ENCODE peak calls at places on chromosomes 13 and 19, in seven cellular contexts. Y is IMR-90, B is K562, F is HepG2, D is A549, J is SK-N-SH, E is GM12878. X is an unnamed sample.

GRCh38 chr19:58569191-58569942 is 3.8 kb downstream of the MZF1 start:
- DNase-seq in Y (no peak), B (no peak), F (no peak), D (no peak), J (no peak), E (no peak), X (no peak)

GRCh38 chr19:1255186-1256161 is 7.1 kb downstream of the MIDN start:
- DNase-seq in Y (no peak), B (no peak), F (no peak), D (no peak), J (no peak), E (no peak), X (no peak)

GRCh38 chr19:16121967-16122366 is 10.3 kb downstream of the RAB8A start:
- DNase-seq in Y (no peak), B (no peak), F (no peak), D (no peak), J (no peak), E (no peak), X (no peak)

GRCh38 chr13:113884821-113885220 is 20.9 kb upstream of the GAS6 start:
- DNase-seq in Y (no peak), B (no peak), F (no peak), D (no peak), J (no peak), E (no peak), X (no peak)

GRCh38 chr13:34208326-34208725 is 390.4 kb downstream of the RFC3 start:
- DNase-seq in Y (peak), B (no peak), F (no peak), D (no peak), J (no peak), E (no peak), X (no peak)

GRCh38 chr19:1312732-1313694 is 27.3 kb downstream of the EFNA2 start:
- DNase-seq in Y (peak), B (no peak), F (no peak), D (peak), J (no peak), E (no peak), X (no peak)

GRCh38 chr19:17125052-17125727 is 49.6 kb downstream of the MYO9B start:
- DNase-seq in Y (peak), B (no peak), F (no peak), D (no peak), J (no peak), E (peak), X (no peak)

GRCh38 chr19:13366529-13367143 is 139.6 kb downstream of the CACNA1A start:
- DNase-seq in Y (peak), B (peak), F (no peak), D (peak), J (peak), E (no peak), X (peak)

GRCh38 chr19:34317311-34317927 is 47.6 kb upstream of the GPI start:
- DNase-seq in Y (no peak), B (peak), F (no peak), D (no peak), J (no peak), E (no peak), X (no peak)

GRCh38 chr19:18939922-18940775 is 868 bp downstream of the HOMER3 start:
- DNase-seq in Y (peak), B (no peak), F (no peak), D (peak), J (peak), E (no peak), X (peak)

GRCh38 chr13:80408270-80408669 is 67.3 kb upstream of the SPRY2 start:
- DNase-seq in Y (no peak), B (peak), F (no peak), D (no peak), J (no peak), E (no peak), X (no peak)

GRCh38 chr13:99351772-99352171 is 44.6 kb upstream of the GPR183 start:
- DNase-seq in Y (no peak), B (no peak), F (no peak), D (no peak), J (no peak), E (no peak), X (peak)

GRCh38 chr13:43573361-43573740 is 213.4 kb downstream of the ENOX1 start:
- DNase-seq in Y (no peak), B (no peak), F (no peak), D (no peak), J (no peak), E (no peak), X (no peak)

GRCh38 chr19:47152205-47152604 is 21.6 kb downstream of the SAE1 start:
- DNase-seq in Y (no peak), B (no peak), F (no peak), D (no peak), J (no peak), E (no peak), X (no peak)
- TF ChIP-seq RFX5 in Y (no peak), B (no peak), F (no peak), D (no peak), J (no peak), E (no peak), X (no peak)

DNA sequence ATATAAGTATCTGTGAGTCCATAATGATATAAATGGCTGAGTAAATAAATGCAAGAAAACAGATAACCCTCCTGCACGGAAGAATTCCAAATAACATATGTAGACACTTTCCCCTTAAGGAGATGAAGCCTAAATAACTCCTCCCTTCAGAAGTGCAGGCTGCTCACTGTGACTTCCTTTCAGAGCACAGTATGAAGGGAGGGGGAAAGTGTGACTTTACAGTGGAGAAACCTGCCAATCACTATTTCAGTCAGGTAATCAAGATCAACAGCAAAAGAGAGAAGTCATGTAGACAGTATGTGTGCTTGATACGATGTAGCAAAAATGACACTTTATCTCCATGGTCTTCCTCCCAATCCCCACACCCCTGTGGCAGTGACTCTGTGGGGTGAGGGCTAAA is 7.1 kb downstream of the GGACT start:
- DNase-seq in Y (no peak), B (no peak), F (no peak), D (no peak), J (no peak), E (no peak), X (no peak)
- TF ChIP-seq RFX5 in Y (no peak), B (no peak), F (no peak), D (no peak), J (no peak), E (no peak), X (no peak)

DNA sequence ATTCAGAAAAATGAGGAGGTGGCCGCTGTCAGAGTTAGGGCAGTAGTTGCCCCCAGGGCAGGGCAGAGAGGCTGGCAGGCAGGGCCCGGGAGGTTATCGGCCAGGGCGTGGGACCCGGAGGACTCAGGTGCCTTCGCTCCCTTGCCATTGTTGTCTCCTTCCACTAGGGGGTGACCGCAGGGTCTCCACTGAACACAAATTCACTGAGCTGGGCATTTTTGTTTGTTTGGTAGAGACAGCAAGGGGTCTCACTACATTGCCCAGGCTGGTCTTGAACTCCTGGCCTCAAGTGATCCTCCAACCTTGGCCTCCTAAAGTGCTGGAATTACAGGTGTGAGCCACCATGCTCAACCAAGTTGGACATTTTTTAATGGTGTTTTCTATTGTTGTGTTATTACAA is 25.1 kb downstream of the CARS2 start:
- DNase-seq in Y (no peak), B (peak), F (peak), D (peak), J (peak), E (no peak), X (peak)
- TF ChIP-seq RFX5 in Y (no peak), B (no peak), F (no peak), D (no peak), J (no peak), E (no peak), X (no peak)

DNA sequence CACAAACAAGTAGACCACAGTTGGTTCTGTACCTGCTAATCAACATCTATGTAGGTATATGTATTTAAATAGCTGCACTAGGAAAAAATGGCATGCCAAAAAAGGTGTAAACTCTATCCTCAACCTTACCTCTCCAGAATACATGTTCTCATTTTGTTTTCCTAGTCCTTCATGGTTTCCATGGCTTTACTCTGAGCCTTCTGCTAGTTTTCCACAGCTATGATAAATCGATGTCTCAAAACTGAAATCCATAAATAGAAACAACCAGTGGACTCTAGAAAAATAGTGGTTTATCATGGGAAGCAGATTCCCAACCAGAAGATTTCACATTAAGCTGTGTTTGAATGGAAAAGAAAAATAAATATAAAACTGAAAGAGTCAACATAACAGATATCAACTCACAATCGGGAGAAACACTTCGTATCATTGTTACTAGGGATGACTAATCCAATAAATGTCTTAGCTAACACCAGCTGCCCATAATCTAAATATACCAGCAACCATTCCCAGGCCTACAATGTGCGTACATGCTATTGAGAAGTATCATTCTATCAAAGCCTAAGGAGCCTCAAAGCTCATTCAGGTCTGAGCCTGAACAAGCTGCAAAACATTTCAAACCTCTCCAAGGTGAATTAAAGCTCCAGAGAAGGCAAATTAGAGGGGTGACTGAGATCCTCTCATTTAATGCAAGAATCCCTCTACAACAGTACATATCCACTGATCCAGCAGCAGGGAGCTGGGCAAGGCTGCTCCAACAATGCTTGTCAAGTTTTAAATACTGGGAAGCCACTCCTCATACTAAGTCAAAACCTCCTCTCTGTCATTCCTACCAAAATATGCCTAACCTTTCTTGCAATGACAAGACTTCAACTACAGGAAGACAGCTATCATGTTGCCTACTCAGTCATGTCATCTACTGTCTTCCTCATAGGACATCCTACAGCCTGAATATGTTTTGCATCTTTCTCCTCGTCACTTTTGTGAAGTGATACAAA is 90.2 kb downstream of the KCTD12 start:
- DNase-seq in Y (peak), B (no peak), F (no peak), D (no peak), J (no peak), E (no peak), X (no peak)
- TF ChIP-seq RFX5 in Y (no peak), B (no peak), F (no peak), D (no peak), J (no peak), E (no peak), X (no peak)

GRCh38 chr13:106246237-106246636 is 289.2 kb downstream of the EFNB2 start:
- DNase-seq in Y (no peak), B (no peak), F (no peak), D (no peak), J (no peak), E (no peak), X (no peak)
- TF ChIP-seq RFX5 in Y (no peak), B (no peak), F (no peak), D (no peak), J (no peak), E (no peak), X (no peak)

GRCh38 chr13:39417131-39417530 is 185.9 kb downstream of the LHFPL6 start:
- DNase-seq in Y (no peak), B (no peak), F (no peak), D (no peak), J (peak), E (no peak), X (no peak)
- TF ChIP-seq RFX5 in Y (no peak), B (no peak), F (no peak), D (no peak), J (no peak), E (no peak), X (no peak)